ENCODE peak calls at places on chromosome X, in eight cellular contexts. P is Panc1, R is heart left ventricle, G is AG04450, M is left lung, O is WERI-Rb-1, K is uterus, C is cardiac muscle cell. Z is an unnamed sample.

GRCh38 chrX:118534716-118535493 is 39.3 kb downstream of the DOCK11 start:
- DNase-seq in P (no peak), R (no peak), G (no peak), M (no peak), O (no peak), K (no peak), C (peak; percentile 3), Z (no peak)

GRCh38 chrX:28773807-28774206 is 186.6 kb downstream of the IL1RAPL1 start:
- DNase-seq in P (no peak), R (no peak), G (no peak), M (no peak), O (no peak), K (no peak), C (no peak), Z (no peak)

GRCh38 chrX:129772796-129773431 is 6.8 kb upstream of the SASH3 start:
- DNase-seq in P (no peak), R (peak; percentile 65), G (no peak), M (peak; percentile 90), O (no peak), K (no peak), C (no peak), Z (peak; percentile 69)

GRCh38 chrX:24925430-24925829 is 90.3 kb downstream of the ARX start:
- DNase-seq in P (no peak), R (no peak), G (no peak), M (no peak), O (no peak), K (no peak), C (no peak), Z (no peak)

GRCh38 chrX:44155126-44155525 is 181.9 kb upstream of the NDP start:
- DNase-seq in P (no peak), R (no peak), G (no peak), M (no peak), O (no peak), K (no peak), C (no peak), Z (no peak)

GRCh38 chrX:41303013-41303412 is 30.9 kb upstream of the DDX3X start:
- DNase-seq in P (no peak), R (no peak), G (no peak), M (no peak), O (no peak), K (no peak), C (no peak), Z (no peak)

GRCh38 chrX:48715876-48716502 is 19.5 kb downstream of the SUV39H1 start:
- DNase-seq in P (no peak), R (no peak), G (no peak), M (no peak), O (no peak), K (no peak), C (no peak), Z (no peak)

GRCh38 chrX:134718329-134719317 is 60.4 kb upstream of the PLAC1 start:
- DNase-seq in P (peak; percentile 75), R (peak; percentile 45), G (peak; percentile 83), M (no peak), O (peak; percentile 74), K (peak; percentile 52), C (no peak), Z (no peak)

GRCh38 chrX:129716507-129716906 is 22.3 kb upstream of the XPNPEP2 start:
- DNase-seq in P (no peak), R (no peak), G (no peak), M (no peak), O (no peak), K (no peak), C (no peak), Z (no peak)

GRCh38 chrX:109475174-109475891 is 6.6 kb downstream of the GUCY2F start:
- DNase-seq in P (peak; percentile 7), R (peak; percentile 31), G (peak; percentile 2), M (peak; percentile 2), O (peak; percentile 26), K (peak; percentile 15), C (peak; percentile 77), Z (peak; percentile 60)

GRCh38 chrX:41348551-41348950 is 14.6 kb downstream of the DDX3X start:
- DNase-seq in P (no peak), R (no peak), G (no peak), M (no peak), O (no peak), K (no peak), C (no peak), Z (no peak)

GRCh38 chrX:118189628-118190027 is 73.0 kb upstream of the KLHL13 start:
- DNase-seq in P (no peak), R (no peak), G (no peak), M (no peak), O (no peak), K (no peak), C (peak; percentile 77), Z (no peak)

GRCh38 chrX:87517571-87518141 is at the start of gene KLHL4:
- DNase-seq in P (no peak), R (peak; percentile 35), G (peak; percentile 38), M (no peak), O (peak; percentile 22), K (peak; percentile 56), C (peak; percentile 89), Z (peak; percentile 56)

GRCh38 chrX:41150043-41150442 is 64.8 kb downstream of the USP9X start:
- DNase-seq in P (no peak), R (no peak), G (no peak), M (no peak), O (no peak), K (no peak), C (no peak), Z (no peak)

DNA sequence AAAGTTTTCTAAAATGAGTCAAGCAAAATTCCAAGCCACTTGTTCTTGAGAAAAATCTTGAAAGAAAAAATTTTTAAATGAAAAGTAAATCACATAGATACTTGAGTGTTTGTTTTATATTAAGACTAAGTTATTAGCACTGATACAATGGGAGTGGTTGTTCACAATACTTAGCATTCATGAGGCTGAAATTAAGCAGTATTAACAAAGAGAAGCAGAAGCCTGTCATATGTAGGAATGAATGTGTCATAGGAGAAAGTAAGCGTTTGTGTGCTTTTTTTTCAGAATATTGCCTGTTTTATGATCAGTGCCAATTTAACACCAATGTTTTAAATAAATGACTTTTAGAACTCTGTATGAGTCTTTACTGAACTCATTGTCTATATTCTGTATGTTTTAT is 37.6 kb downstream of the PLS3 start:
- DNase-seq in P (no peak), R (no peak), G (no peak), M (no peak), O (no peak), K (no peak), C (no peak), Z (no peak)
- H3K27ac ChIP-seq in P (no peak overlapping the region), R (no peak overlapping the region), G (no peak overlapping the region), M (no peak overlapping the region), O (no peak overlapping the region), K (no peak overlapping the region), C (no peak overlapping the region), Z (no peak overlapping the region)

GRCh38 chrX:10040961-10041360 is 73.8 kb downstream of the CLDN34 start:
- DNase-seq in P (no peak), R (no peak), G (no peak), M (no peak), O (no peak), K (no peak), C (no peak), Z (no peak)
- H3K4me3 ChIP-seq in P (no peak overlapping the region), R (no peak overlapping the region), G (no peak overlapping the region), M (no peak overlapping the region), O (no peak overlapping the region), K (no peak overlapping the region), C (no peak overlapping the region), Z (no peak overlapping the region)

GRCh38 chrX:38558681-38559080 is 2.7 kb upstream of the TSPAN7 start:
- DNase-seq in P (no peak), R (no peak), G (no peak), M (no peak), O (no peak), K (no peak), C (no peak), Z (no peak)

GRCh38 chrX:38560776-38561125 is 591 bp upstream of the TSPAN7 start:
- DNase-seq in P (no peak), R (no peak), G (no peak), M (no peak), O (no peak), K (no peak), C (no peak), Z (no peak)

GRCh38 chrX:38563006-38563405 is 1.7 kb downstream of the TSPAN7 start:
- DNase-seq in P (no peak), R (no peak), G (no peak), M (no peak), O (no peak), K (no peak), C (no peak), Z (no peak)

GRCh38 chrX:38561126-38561868 is at the start of gene TSPAN7:
- DNase-seq in P (no peak), R (peak; percentile 83), G (peak; percentile 1), M (peak; percentile 91), O (peak; percentile 83), K (peak; percentile 80), C (peak; percentile 84), Z (peak; percentile 70)

GRCh38 chrX:38561951-38562719 is 793 bp downstream of the TSPAN7 start:
- DNase-seq in P (no peak), R (peak; percentile 30), G (no peak), M (peak; percentile 60), O (peak; percentile 29), K (peak; percentile 71), C (peak; percentile 18), Z (no peak)
- TF ChIP-seq CTCF in P (no peak), R (no peak), G (no peak), M (no peak), O (peak; percentile 18), K (no peak), C (no peak), Z (no peak)

GRCh38 chrX:100830143-100830542 is 10.0 kb downstream of the CSTF2 start:
- DNase-seq in P (no peak), R (no peak), G (no peak), M (no peak), O (no peak), K (no peak), C (no peak), Z (no peak)
- H3K27ac ChIP-seq in P (no peak overlapping the region), R (no peak overlapping the region), G (no peak overlapping the region), M (no peak overlapping the region), O (no peak overlapping the region), K (no peak overlapping the region), C (no peak overlapping the region), Z (no peak overlapping the region)

GRCh38 chrX:72273718-72274117 is 3.3 kb downstream of the RPS4X start:
- DNase-seq in P (no peak), R (no peak), G (no peak), M (no peak), O (no peak), K (no peak), C (no peak), Z (no peak)
- H3K4me3 ChIP-seq in P (peak overlapping the region; percentile 95), R (no peak overlapping the region), G (no peak overlapping the region), M (peak overlapping the region; percentile 50), O (no peak overlapping the region), K (no peak overlapping the region), C (no peak overlapping the region), Z (no peak overlapping the region)

GRCh38 chrX:131366387-131366786 is 77.3 kb upstream of the IGSF1 start:
- DNase-seq in P (no peak), R (no peak), G (no peak), M (no peak), O (no peak), K (no peak), C (peak; percentile 33), Z (no peak)
- TF ChIP-seq CTCF in P (peak; percentile 19), R (no peak), G (no peak), M (no peak), O (peak; percentile 39), K (no peak), C (no peak), Z (no peak)